ENCODE peak calls at places on chromosome 14, in seven cellular contexts. D is activated CD8-positive, alpha-beta memory T cell treated with anti-CD3 and anti-CD28 coated beads for 24 hours; P is NCI-H2081; K is activated CD4-positive, CD25-positive, alpha-beta regulatory T cell; H is PC-3; V is endothelial cell; N is IMR-90. J is an unnamed sample.

GRCh38 chr14:104361921-104362681 is 217.5 kb upstream of the C14orf180 start:
- DNase-seq in V (no peak), N (no peak), D (no peak), K (no peak), H (no peak), P (no peak), J (no peak)

GRCh38 chr14:105411017-105411941 is 8.3 kb upstream of the MTA1 start:
- DNase-seq in P (peak), N (peak), K (no peak), V (no peak), D (peak), H (peak), J (no peak)

GRCh38 chr14:95061317-95062093 is 95.8 kb downstream of the DICER1 start:
- DNase-seq in P (no peak), V (no peak), H (no peak), D (no peak), K (no peak), N (peak), J (no peak)

GRCh38 chr14:95725685-95726336 is 11.9 kb upstream of the TCL1A start:
- DNase-seq in K (no peak), H (no peak), N (no peak), D (no peak), P (no peak), V (no peak), J (no peak)

GRCh38 chr14:64717870-64718269 is 13.6 kb downstream of the PLEKHG3 start:
- DNase-seq in D (no peak), V (no peak), H (peak), N (peak), K (no peak), P (no peak), J (no peak)

GRCh38 chr14:69636051-69636639 is 24.7 kb downstream of the SUSD6 start:
- DNase-seq in H (no peak), K (no peak), P (peak), D (peak), N (no peak), V (no peak), J (no peak)

GRCh38 chr14:44763356-44763755 is 198.4 kb downstream of the KLHL28 start:
- DNase-seq in K (no peak), N (peak), H (no peak), P (no peak), V (no peak), D (no peak), J (no peak)

GRCh38 chr14:104119700-104120251 is 18.6 kb upstream of the KIF26A start:
- DNase-seq in K (no peak), H (no peak), V (no peak), N (no peak), D (no peak), P (no peak), J (peak)

GRCh38 chr14:62187265-62187664 is 425.0 kb downstream of the SNAPC1 start:
- DNase-seq in H (no peak), P (no peak), N (no peak), K (no peak), D (no peak), V (no peak), J (no peak)

GRCh38 chr14:50839048-50839447 is 8.1 kb upstream of the NIN start:
- DNase-seq in H (peak), V (no peak), P (no peak), N (peak), K (no peak), D (no peak), J (no peak)

GRCh38 chr14:95664046-95664445 is 22.2 kb upstream of the TCL1B start:
- DNase-seq in K (no peak), D (no peak), H (no peak), V (no peak), N (no peak), P (no peak), J (no peak)

GRCh38 chr14:99517046-99517642 is 35.9 kb downstream of the CCNK start:
- DNase-seq in V (no peak), N (no peak), D (no peak), H (no peak), P (no peak), K (no peak), J (no peak)

GRCh38 chr14:103618999-103619398 is 10.0 kb upstream of the KLC1 start:
- DNase-seq in D (no peak), H (peak), N (peak), P (no peak), V (no peak), K (no peak), J (no peak)